ENCODE peak calls at places on chromosomes 6 and 20, in seven cellular contexts. R, P, V, T, L, Q and C are unnamed samples.

GRCh38 chr6:2275207-2275891 is 29.9 kb upstream of the GMDS start:
- DNase-seq in R (no peak), P (no peak), V (no peak), T (no peak), L (peak; percentile 23), Q (peak; percentile 58), C (no peak)

GRCh38 chr20:32773214-32773613 is 11.0 kb downstream of the DNMT3B start:
- DNase-seq in R (no peak), P (no peak), V (no peak), T (no peak), L (no peak), Q (no peak), C (no peak)

GRCh38 chr6:69835414-69836179 is 30.8 kb upstream of the COL19A1 start:
- DNase-seq in R (peak; percentile 68), P (peak; percentile 56), V (no peak), T (peak; percentile 24), L (peak; percentile 88), Q (peak; percentile 79), C (peak; percentile 76)

GRCh38 chr6:27662770-27663169 is 189.9 kb upstream of the ZNF184 start:
- DNase-seq in R (peak; percentile 84), P (no peak), V (no peak), T (no peak), L (no peak), Q (no peak), C (no peak)

GRCh38 chr6:142566628-142567396 is 265.0 kb downstream of the ADGRG6 start:
- DNase-seq in R (peak; percentile 63), P (peak; percentile 66), V (no peak), T (peak; percentile 66), L (peak; percentile 71), Q (peak; percentile 78), C (peak; percentile 63)

GRCh38 chr6:34475167-34476047 is 9.5 kb downstream of the PACSIN1 start:
- DNase-seq in R (no peak), P (no peak), V (no peak), T (no peak), L (no peak), Q (no peak), C (no peak)

GRCh38 chr6:14502551-14502950 is 385.0 kb downstream of the CD83 start:
- DNase-seq in R (no peak), P (no peak), V (no peak), T (no peak), L (no peak), Q (no peak), C (peak; percentile 68)

GRCh38 chr20:41178495-41178894 is 41.2 kb downstream of the PLCG1 start:
- DNase-seq in R (no peak), P (no peak), V (no peak), T (no peak), L (no peak), Q (no peak), C (no peak)

GRCh38 chr6:136921521-136921935 is 573 bp upstream of the SLC35D3 start:
- DNase-seq in R (peak; percentile 60), P (no peak), V (no peak), T (peak; percentile 85), L (no peak), Q (peak; percentile 44), C (peak; percentile 15)

DNA sequence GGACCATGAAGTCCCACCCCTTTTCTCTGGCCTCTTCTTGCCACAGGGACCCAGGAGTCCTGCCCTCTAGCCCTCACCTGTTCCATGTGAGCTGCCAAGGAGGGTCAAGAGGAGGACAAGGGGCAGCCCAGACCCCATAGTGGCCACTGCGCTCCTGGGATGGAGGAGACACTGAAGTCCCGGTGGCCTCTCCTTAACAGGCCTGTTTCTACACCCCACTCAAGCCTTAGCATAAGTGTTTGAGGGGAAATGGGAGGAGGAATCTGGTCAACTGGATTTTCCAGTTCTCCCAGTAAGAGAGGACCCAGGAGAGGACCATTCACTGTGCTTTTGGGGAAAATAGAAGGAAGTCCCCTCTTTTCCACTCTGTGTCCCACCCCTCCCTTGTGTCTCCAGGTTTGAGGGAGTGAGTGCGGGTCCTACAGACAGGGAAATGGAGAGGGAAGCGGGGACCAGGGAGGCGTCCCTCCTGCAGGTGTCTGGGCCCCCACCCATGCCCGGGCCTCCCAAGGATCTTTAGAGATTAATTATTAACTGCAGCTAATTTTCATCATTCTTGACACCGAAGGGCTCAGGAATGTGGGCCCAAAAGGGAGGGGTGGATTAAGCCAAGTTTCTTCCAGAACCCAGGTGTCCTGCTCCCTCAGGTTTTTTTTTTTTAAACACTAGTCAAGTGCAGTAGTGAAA is at the start of gene SFTA2:
- DNase-seq in R (no peak), P (no peak), V (no peak), T (no peak), L (no peak), Q (no peak), C (no peak)
- H3K4me3 ChIP-seq in R (no peak within 1 kb of the TSS), P (no peak within 1 kb of the TSS), V (no peak within 1 kb of the TSS), T (no peak within 1 kb of the TSS), L (no peak within 1 kb of the TSS), Q (no peak within 1 kb of the TSS), C (no peak within 1 kb of the TSS)

DNA sequence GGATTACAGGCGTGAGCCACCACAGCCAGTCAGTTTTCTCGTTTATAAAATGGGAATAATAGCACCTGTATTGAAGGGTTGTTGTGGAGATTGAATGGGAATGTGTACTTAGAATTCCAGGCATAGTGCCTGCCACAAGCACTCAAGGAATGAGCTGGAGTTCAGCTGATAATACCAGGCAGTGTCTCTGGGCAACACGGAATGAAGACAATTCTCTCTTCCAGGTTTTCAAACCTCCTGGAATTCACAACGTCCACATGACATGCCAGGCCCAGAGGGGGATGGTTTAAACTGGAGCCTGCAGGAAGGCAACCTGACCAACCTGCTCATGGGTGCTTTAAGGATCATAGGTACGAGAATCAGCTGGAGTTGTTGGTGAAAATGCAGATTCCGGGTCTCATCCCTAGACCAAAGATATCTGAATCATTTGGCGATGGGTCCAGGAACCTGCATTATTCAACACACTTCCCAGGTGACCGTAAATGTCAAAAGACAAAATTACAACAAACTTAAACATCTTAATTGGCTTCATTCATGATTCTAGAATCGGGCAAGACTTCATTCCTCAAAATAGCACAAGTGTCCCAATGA is 1.9 kb upstream of the PTPN1 start:
- DNase-seq in R (peak; percentile 28), P (no peak), V (no peak), T (no peak), L (no peak), Q (peak; percentile 43), C (no peak)
- TF ChIP-seq CTCF in R (no peak), P (no peak), V (no peak), T (no peak), L (no peak), Q (no peak), C (no peak)

DNA sequence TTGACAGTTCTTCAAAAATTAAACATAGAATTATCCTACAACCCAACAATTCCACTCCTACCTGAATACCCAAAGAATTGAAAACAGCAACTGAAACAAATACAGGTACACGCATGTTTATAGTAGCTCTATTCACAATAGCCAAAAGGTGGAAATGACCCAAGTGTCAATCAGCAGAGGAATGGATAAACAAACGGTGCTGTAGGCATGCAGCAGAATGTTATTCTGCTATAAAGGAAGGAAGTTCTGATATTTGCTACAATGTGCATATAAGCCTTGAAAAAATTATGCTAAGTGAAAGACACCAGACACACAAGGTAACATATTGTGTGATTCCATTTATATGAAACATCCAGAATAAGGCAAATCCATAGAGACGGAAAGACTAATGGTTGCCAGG is 38.5 kb upstream of the PRELID3B start:
- DNase-seq in R (no peak), P (no peak), V (no peak), T (no peak), L (no peak), Q (no peak), C (no peak)
- H3K4me3 ChIP-seq in R (no peak overlapping the region), P (no peak overlapping the region), V (no peak overlapping the region), T (no peak overlapping the region), L (no peak overlapping the region), Q (no peak overlapping the region), C (no peak overlapping the region)

GRCh38 chr6:301526-301925 is 9.2 kb downstream of the DUSP22 start:
- DNase-seq in R (no peak), P (no peak), V (no peak), T (no peak), L (no peak), Q (no peak), C (no peak)

GRCh38 chr6:300494-301198 is 8.4 kb downstream of the DUSP22 start:
- DNase-seq in R (no peak), P (no peak), V (no peak), T (no peak), L (no peak), Q (no peak), C (no peak)

GRCh38 chr6:298233-299049 is 6.2 kb downstream of the DUSP22 start:
- DNase-seq in R (no peak), P (no peak), V (no peak), T (no peak), L (no peak), Q (no peak), C (no peak)

GRCh38 chr6:299050-299980 is 7.0 kb downstream of the DUSP22 start:
- DNase-seq in R (no peak), P (no peak), V (no peak), T (no peak), L (peak; percentile 14), Q (peak; percentile 40), C (peak; percentile 57)

GRCh38 chr6:300026-300425 is 7.7 kb downstream of the DUSP22 start:
- DNase-seq in R (no peak), P (no peak), V (no peak), T (no peak), L (no peak), Q (no peak), C (no peak)
- TF ChIP-seq CTCF in R (no peak), P (no peak), V (no peak), T (no peak), L (no peak), Q (no peak), C (no peak)